ENCODE peak calls at places on chromosomes 5 and 9, in nine cellular contexts. K, R, S, W, G, V, E, F and O are unnamed samples.

GRCh38 chr5:79510638-79511037 is 3.3 kb downstream of the HOMER1 start:
- DNase-seq in K (no peak), R (no peak), S (no peak), W (no peak), G (no peak), V (no peak), E (peak), F (no peak), O (no peak)

GRCh38 chr9:130860458-130861316 is 25.6 kb downstream of the ABL1 start:
- DNase-seq in K (peak), R (peak), S (peak), W (peak), G (peak), V (peak), E (peak), F (peak), O (peak)

GRCh38 chr9:23783509-23783908 is 42.5 kb downstream of the ELAVL2 start:
- DNase-seq in K (no peak), R (no peak), S (no peak), W (no peak), G (no peak), V (no peak), E (no peak), F (no peak), O (no peak)

GRCh38 chr9:89477811-89478583 is 19.9 kb downstream of the SEMA4D start:
- DNase-seq in K (no peak), R (peak), S (no peak), W (no peak), G (no peak), V (peak), E (no peak), F (no peak), O (no peak)

GRCh38 chr5:88480766-88481499 is 212.3 kb upstream of the TMEM161B start:
- DNase-seq in K (no peak), R (no peak), S (no peak), W (no peak), G (no peak), V (no peak), E (no peak), F (no peak), O (no peak)

GRCh38 chr9:86948153-86948929 is 1.0 kb upstream of the GAS1 start:
- DNase-seq in K (peak), R (peak), S (peak), W (peak), G (peak), V (peak), E (peak), F (peak), O (peak)

GRCh38 chr5:44257221-44257620 is 132.0 kb downstream of the FGF10 start:
- DNase-seq in K (no peak), R (no peak), S (no peak), W (no peak), G (no peak), V (no peak), E (no peak), F (no peak), O (no peak)

GRCh38 chr5:79236364-79236969 is 536 bp downstream of the JMY start:
- DNase-seq in K (peak), R (no peak), S (no peak), W (no peak), G (peak), V (peak), E (no peak), F (peak), O (no peak)

GRCh38 chr9:83956288-83957028 is 23.6 kb downstream of the HNRNPK start:
- DNase-seq in K (peak), R (peak), S (peak), W (peak), G (peak), V (no peak), E (peak), F (peak), O (peak)

GRCh38 chr5:138138949-138139775 is at the start of gene NME5:
- DNase-seq in K (no peak), R (peak), S (no peak), W (peak), G (peak), V (peak), E (peak), F (no peak), O (no peak)

GRCh38 chr9:106860731-106861584 is 2.0 kb upstream of the ZNF462 start:
- DNase-seq in K (peak), R (no peak), S (peak), W (peak), G (no peak), V (peak), E (peak), F (no peak), O (peak)
- H3K4me3 ChIP-seq in K (peak), R (peak), S (peak), W (peak), G (peak), V (peak), E (peak), F (no peak), O (peak)

GRCh38 chr9:12775963-12776774 is 1.3 kb downstream of the LURAP1L start:
- DNase-seq in K (peak), R (peak), S (peak), W (peak), G (peak), V (peak), E (peak), F (peak), O (peak)
- TF ChIP-seq POLR2A in K (peak), R (no peak), S (no peak), W (no peak), G (no peak), V (peak), E (peak), F (no peak), O (no peak)

GRCh38 chr9:106643211-106643930 is 219.6 kb upstream of the ZNF462 start:
- DNase-seq in K (no peak), R (no peak), S (no peak), W (no peak), G (no peak), V (no peak), E (no peak), F (no peak), O (no peak)

GRCh38 chr9:106653111-106653697 is 209.8 kb upstream of the ZNF462 start:
- DNase-seq in K (no peak), R (no peak), S (no peak), W (peak), G (no peak), V (no peak), E (no peak), F (no peak), O (no peak)

GRCh38 chr9:106644661-106645060 is 218.3 kb upstream of the ZNF462 start:
- DNase-seq in K (no peak), R (no peak), S (no peak), W (no peak), G (no peak), V (no peak), E (no peak), F (no peak), O (no peak)

GRCh38 chr9:106649664-106650063 is 213.3 kb upstream of the ZNF462 start:
- DNase-seq in K (no peak), R (no peak), S (no peak), W (no peak), G (no peak), V (no peak), E (no peak), F (no peak), O (no peak)

GRCh38 chr9:106648799-106649198 is 214.2 kb upstream of the ZNF462 start:
- DNase-seq in K (no peak), R (no peak), S (no peak), W (no peak), G (no peak), V (peak), E (no peak), F (no peak), O (no peak)
- TF ChIP-seq CTCF in K (peak), R (no peak), S (no peak), W (no peak), G (peak), V (peak), E (peak), F (no peak), O (no peak)

DNA sequence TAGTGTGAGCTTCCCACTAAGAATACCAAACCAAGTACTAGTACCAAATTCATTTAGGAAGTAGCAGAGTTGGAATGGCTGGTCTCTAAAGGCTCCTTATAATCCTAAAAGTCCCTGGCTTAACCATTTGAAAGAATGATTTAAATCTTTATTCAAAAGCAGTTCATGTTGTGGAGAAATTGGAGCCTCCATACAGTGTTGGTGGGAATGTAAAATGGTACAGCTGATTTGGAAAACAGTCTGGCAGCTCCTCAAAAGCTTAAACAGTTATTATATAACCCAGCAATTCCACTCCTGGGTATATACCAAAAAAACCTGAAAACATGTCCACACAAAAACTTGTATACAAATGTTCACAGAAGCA is 2.9 kb downstream of the PLIN2 start:
- DNase-seq in K (no peak), R (no peak), S (no peak), W (no peak), G (no peak), V (no peak), E (no peak), F (no peak), O (no peak)
- H3K4me3 ChIP-seq in K (no peak), R (peak), S (no peak), W (peak), G (no peak), V (no peak), E (no peak), F (peak), O (no peak)

GRCh38 chr9:34341659-34342266 is 12.4 kb downstream of the NUDT2 start:
- DNase-seq in K (no peak), R (no peak), S (no peak), W (no peak), G (no peak), V (no peak), E (no peak), F (no peak), O (no peak)
- TF ChIP-seq POLR2A in K (no peak), R (no peak), S (no peak), W (no peak), G (no peak), V (no peak), E (no peak), F (no peak), O (no peak)

GRCh38 chr9:4740623-4741364 is at the start of gene AK3:
- DNase-seq in K (peak), R (peak), S (peak), W (peak), G (peak), V (peak), E (peak), F (peak), O (peak)
- TF ChIP-seq CTCF in K (peak), R (no peak), S (peak), W (peak), G (peak), V (peak), E (peak), F (no peak), O (no peak)

GRCh38 chr5:140111859-140112551 is 1.9 kb upstream of the PURA start:
- DNase-seq in K (no peak), R (no peak), S (no peak), W (no peak), G (no peak), V (no peak), E (no peak), F (no peak), O (no peak)

GRCh38 chr5:140113180-140113698 is 670 bp upstream of the PURA start:
- DNase-seq in K (no peak), R (no peak), S (no peak), W (no peak), G (peak), V (no peak), E (no peak), F (peak), O (no peak)

GRCh38 chr5:140112685-140113179 is 1.2 kb upstream of the PURA start:
- DNase-seq in K (no peak), R (no peak), S (no peak), W (no peak), G (no peak), V (peak), E (no peak), F (no peak), O (no peak)

GRCh38 chr5:140109818-140110733 is 3.8 kb upstream of the PURA start:
- DNase-seq in K (no peak), R (no peak), S (no peak), W (no peak), G (no peak), V (no peak), E (no peak), F (no peak), O (no peak)

GRCh38 chr5:140111043-140111858 is 2.7 kb upstream of the PURA start:
- DNase-seq in K (no peak), R (no peak), S (no peak), W (no peak), G (no peak), V (no peak), E (no peak), F (no peak), O (no peak)
- H3K4me3 ChIP-seq in K (no peak), R (no peak), S (no peak), W (no peak), G (no peak), V (no peak), E (no peak), F (peak), O (no peak)